ENCODE peak calls at places on chromosomes 6 and 20, in seven cellular contexts. V is HCT116, S is adrenal gland, U is pancreas, G is AG09309, P is fibroblast of pulmonary artery, R is AG10803. K is an unnamed sample.

GRCh38 chr6:98416027-98416426 is 418.3 kb upstream of the POU3F2 start:
- DNase-seq in V (no peak), S (no peak), U (no peak), G (no peak), P (no peak), R (no peak), K (no peak)

GRCh38 chr6:75327807-75328206 is 43.2 kb upstream of the TMEM30A start:
- DNase-seq in V (no peak), S (no peak), U (no peak), G (no peak), P (no peak), R (no peak), K (no peak)

GRCh38 chr6:11538049-11538798 is 675 bp downstream of the TMEM170B start:
- DNase-seq in V (no peak), S (peak), U (peak), G (no peak), P (no peak), R (no peak), K (no peak)

GRCh38 chr20:54665812-54666211 is 190.4 kb downstream of the DOK5 start:
- DNase-seq in V (no peak), S (no peak), U (no peak), G (no peak), P (no peak), R (no peak), K (no peak)

GRCh38 chr20:10524643-10525042 is 89.5 kb downstream of the SLX4IP start:
- DNase-seq in V (peak), S (no peak), U (no peak), G (no peak), P (peak), R (no peak), K (no peak)

GRCh38 chr20:37598101-37598530 is 70.4 kb upstream of the BLCAP start:
- DNase-seq in V (no peak), S (no peak), U (no peak), G (no peak), P (no peak), R (no peak), K (no peak)

GRCh38 chr6:13513606-13514502 is 26.5 kb upstream of the GFOD1 start:
- DNase-seq in V (no peak), S (no peak), U (no peak), G (no peak), P (no peak), R (peak), K (no peak)

GRCh38 chr6:75334266-75335040 is 49.9 kb upstream of the TMEM30A start:
- DNase-seq in V (no peak), S (no peak), U (no peak), G (peak), P (peak), R (peak), K (peak)

GRCh38 chr6:157954150-157955117 is 27.2 kb upstream of the SYNJ2 start:
- DNase-seq in V (no peak), S (no peak), U (peak), G (peak), P (peak), R (peak), K (peak)

GRCh38 chr20:18394363-18394762 is 72.5 kb downstream of the DZANK1 start:
- DNase-seq in V (no peak), S (no peak), U (no peak), G (no peak), P (no peak), R (no peak), K (no peak)

GRCh38 chr6:17251953-17252352 is 29.2 kb upstream of the RBM24 start:
- DNase-seq in V (no peak), S (no peak), U (no peak), G (no peak), P (no peak), R (no peak), K (no peak)

GRCh38 chr6:108287373-108287772 is 7.5 kb upstream of the AFG1L start:
- DNase-seq in V (no peak), S (no peak), U (no peak), G (no peak), P (no peak), R (no peak), K (no peak)

GRCh38 chr6:157990321-157991066 is 8.8 kb downstream of the SYNJ2 start:
- DNase-seq in V (no peak), S (no peak), U (no peak), G (no peak), P (no peak), R (no peak), K (no peak)

GRCh38 chr6:161850572-161850971 is 576.7 kb upstream of the AGPAT4 start:
- DNase-seq in V (no peak), S (no peak), U (no peak), G (no peak), P (no peak), R (no peak), K (no peak)

GRCh38 chr20:7926767-7927166 is 13.5 kb downstream of the HAO1 start:
- DNase-seq in V (peak), S (no peak), U (no peak), G (peak), P (peak), R (peak), K (peak)

GRCh38 chr6:4489538-4489937 is 286.7 kb upstream of the CDYL start:
- DNase-seq in V (no peak), S (no peak), U (no peak), G (no peak), P (no peak), R (no peak), K (peak)

GRCh38 chr6:114936060-114936459 is 593.2 kb upstream of the HS3ST5 start:
- DNase-seq in V (no peak), S (no peak), U (no peak), G (no peak), P (no peak), R (no peak), K (no peak)

GRCh38 chr6:162857321-162857720 is 129.5 kb downstream of the PACRG start:
- DNase-seq in V (no peak), S (no peak), U (no peak), G (no peak), P (no peak), R (no peak), K (no peak)

GRCh38 chr6:52000064-52000463 is 87.3 kb downstream of the PKHD1 start:
- DNase-seq in V (no peak), S (no peak), U (no peak), G (no peak), P (no peak), R (no peak), K (no peak)

DNA sequence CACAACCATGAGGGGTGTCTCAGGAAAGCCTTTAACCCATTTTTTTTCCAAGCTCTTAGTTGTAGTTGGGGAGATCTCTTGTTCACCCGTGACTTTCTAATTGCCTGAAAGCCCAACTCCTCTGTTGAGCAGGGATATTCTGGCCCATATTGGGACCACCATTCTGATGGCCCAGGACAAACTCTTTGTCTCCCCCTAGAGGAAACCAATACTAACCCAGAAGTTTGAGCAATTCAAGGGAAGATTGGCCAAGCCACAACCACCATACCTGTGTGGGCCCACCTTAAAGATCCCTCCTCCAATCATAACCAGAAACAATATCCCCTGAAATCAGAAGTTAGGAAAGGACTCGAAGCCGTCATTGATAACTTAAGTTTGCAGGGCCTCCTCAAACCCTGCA is 132.6 kb downstream of the THBS2 start:
- DNase-seq in V (no peak), S (no peak), U (no peak), G (no peak), P (no peak), R (no peak), K (no peak)
- TF ChIP-seq CTCF in V (peak), S (no peak), U (no peak), G (no peak), P (no peak), R (no peak), K (peak)

GRCh38 chr6:106124437-106125423 is 38.6 kb downstream of the PRDM1 start:
- DNase-seq in V (no peak), S (no peak), U (no peak), G (no peak), P (no peak), R (no peak), K (no peak)

GRCh38 chr6:106122941-106123337 is 36.8 kb downstream of the PRDM1 start:
- DNase-seq in V (no peak), S (no peak), U (no peak), G (no peak), P (no peak), R (no peak), K (no peak)

GRCh38 chr6:106122306-106122940 is 36.3 kb downstream of the PRDM1 start:
- DNase-seq in V (no peak), S (no peak), U (no peak), G (no peak), P (no peak), R (no peak), K (no peak)

GRCh38 chr6:106125925-106126435 is 39.8 kb downstream of the PRDM1 start:
- DNase-seq in V (no peak), S (no peak), U (no peak), G (no peak), P (no peak), R (no peak), K (no peak)

GRCh38 chr6:106124015-106124414 is 37.9 kb downstream of the PRDM1 start:
- DNase-seq in V (no peak), S (no peak), U (no peak), G (no peak), P (no peak), R (no peak), K (no peak)
- H3K4me3 ChIP-seq in V (no peak), S (no peak), U (no peak), G (no peak), P (no peak), R (no peak), K (no peak)

GRCh38 chr6:44254201-44254956 is 2.9 kb downstream of the SLC35B2 start:
- DNase-seq in V (no peak), S (no peak), U (peak), G (no peak), P (no peak), R (no peak), K (no peak)

GRCh38 chr6:44254957-44255808 is 2.1 kb downstream of the SLC35B2 start:
- DNase-seq in V (no peak), S (no peak), U (peak), G (no peak), P (no peak), R (no peak), K (no peak)

GRCh38 chr6:44255848-44256247 is 1.5 kb downstream of the SLC35B2 start:
- DNase-seq in V (no peak), S (no peak), U (no peak), G (no peak), P (no peak), R (no peak), K (no peak)

GRCh38 chr6:44251576-44252524 is 4.9 kb downstream of the HSP90AB1 start:
- DNase-seq in V (no peak), S (no peak), U (peak), G (no peak), P (no peak), R (no peak), K (no peak)

GRCh38 chr6:44253307-44254101 is 3.8 kb downstream of the SLC35B2 start:
- DNase-seq in V (no peak), S (peak), U (peak), G (no peak), P (peak), R (no peak), K (peak)
- TF ChIP-seq CTCF in V (peak), S (peak), U (peak), G (peak), P (peak), R (peak), K (peak)

GRCh38 chr6:38262609-38263008 is 377.1 kb downstream of the BTBD9 start:
- DNase-seq in V (no peak), S (no peak), U (no peak), G (no peak), P (no peak), R (peak), K (no peak)
- H3K4me3 ChIP-seq in V (no peak), S (no peak), U (no peak), G (no peak), P (no peak), R (no peak), K (no peak)

GRCh38 chr6:129894904-129895303 is 33.8 kb upstream of the TMEM244 start:
- DNase-seq in V (no peak), S (no peak), U (no peak), G (no peak), P (no peak), R (peak), K (peak)

GRCh38 chr6:129895692-129896091 is 34.6 kb upstream of the TMEM244 start:
- DNase-seq in V (no peak), S (no peak), U (no peak), G (no peak), P (no peak), R (peak), K (peak)

GRCh38 chr6:129890164-129890563 is 29.0 kb upstream of the TMEM244 start:
- DNase-seq in V (no peak), S (no peak), U (no peak), G (no peak), P (peak), R (peak), K (peak)

GRCh38 chr6:129890701-129891100 is 29.6 kb upstream of the TMEM244 start:
- DNase-seq in V (no peak), S (no peak), U (no peak), G (no peak), P (no peak), R (no peak), K (no peak)

GRCh38 chr6:129893513-129894098 is 32.5 kb upstream of the TMEM244 start:
- DNase-seq in V (no peak), S (no peak), U (no peak), G (no peak), P (peak), R (peak), K (peak)
- TF ChIP-seq CTCF in V (peak), S (peak), U (no peak), G (peak), P (peak), R (peak), K (peak)

DNA sequence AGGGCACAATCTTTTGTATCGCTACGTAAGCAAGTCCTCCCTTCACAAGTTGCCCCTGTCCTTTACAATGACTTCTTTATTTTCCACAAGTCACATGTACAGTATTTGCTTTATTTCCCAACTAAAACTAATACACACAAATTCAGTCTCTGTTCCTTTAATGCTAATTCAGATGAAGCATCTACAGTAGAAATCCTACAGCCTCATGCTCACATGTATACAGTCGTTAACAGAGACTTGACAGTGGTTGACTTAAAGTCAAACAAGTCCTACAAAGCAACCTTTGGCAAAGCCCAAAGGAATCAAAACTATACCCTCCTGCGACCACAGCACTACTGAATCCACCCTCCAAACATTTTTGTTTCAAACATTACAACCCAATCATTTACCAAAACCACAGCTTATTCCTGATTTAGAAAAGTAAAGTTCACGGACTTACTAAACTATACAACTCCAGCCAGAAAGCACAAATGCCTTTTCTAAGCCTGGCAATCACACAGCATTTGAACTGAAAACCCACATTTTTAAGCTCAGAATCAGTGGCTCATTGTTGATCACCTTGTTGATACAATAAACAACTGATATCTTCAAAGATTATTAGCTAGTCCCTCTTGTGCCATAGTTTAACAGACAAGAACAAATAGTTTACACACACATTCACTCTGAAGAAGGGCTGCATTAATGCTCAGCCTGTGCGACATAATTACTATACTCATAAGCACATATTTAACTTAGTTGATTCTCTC is 70.8 kb upstream of the NHSL1 start:
- DNase-seq in V (no peak), S (no peak), U (no peak), G (no peak), P (no peak), R (no peak), K (no peak)
- H3K4me3 ChIP-seq in V (no peak), S (no peak), U (peak), G (no peak), P (no peak), R (no peak), K (no peak)

DNA sequence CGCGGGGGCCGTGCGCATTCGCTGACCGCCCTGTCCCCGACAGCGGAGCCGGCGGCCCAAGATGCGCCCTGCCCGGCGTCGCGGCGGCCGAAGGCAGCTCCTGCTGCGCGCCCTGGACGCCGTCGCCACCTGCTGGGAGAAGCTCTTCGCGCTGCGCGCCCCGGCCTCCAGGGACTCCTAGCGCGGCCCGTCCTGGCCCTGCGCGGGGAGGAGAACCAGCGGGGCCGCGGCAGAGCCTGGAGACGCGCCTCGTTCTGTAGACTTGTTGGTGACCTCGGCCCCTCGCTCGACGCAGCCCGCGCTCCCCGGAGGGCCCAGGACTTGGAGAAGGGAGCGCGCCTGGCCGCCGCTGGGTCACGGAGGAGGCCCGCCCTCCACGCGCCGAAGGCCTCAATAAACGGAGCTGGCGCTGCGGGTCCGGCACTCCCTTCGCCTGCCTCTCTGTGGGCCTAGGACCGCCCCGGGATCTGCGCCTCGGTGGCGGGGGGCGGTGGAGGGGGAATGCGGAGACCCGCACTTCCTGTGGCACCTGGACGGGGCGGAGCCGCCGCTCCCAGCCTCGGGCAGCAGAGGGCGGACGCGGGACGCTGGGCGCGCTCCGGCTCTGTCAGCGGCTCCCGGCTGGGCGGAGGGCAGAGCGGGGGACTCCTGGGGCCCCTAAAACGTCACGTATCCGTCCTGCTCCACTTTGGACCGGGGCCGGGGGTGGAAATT is 2.8 kb downstream of the C20orf204 start:
- DNase-seq in V (peak), S (peak), U (peak), G (no peak), P (peak), R (peak), K (peak)
- TF ChIP-seq CTCF in V (peak), S (peak), U (peak), G (peak), P (peak), R (peak), K (peak)

GRCh38 chr6:168022488-168023321 is 25.2 kb downstream of the KIF25 start:
- DNase-seq in V (no peak), S (no peak), U (no peak), G (no peak), P (no peak), R (no peak), K (no peak)
- H3K4me3 ChIP-seq in V (no peak), S (no peak), U (no peak), G (no peak), P (no peak), R (no peak), K (no peak)

GRCh38 chr20:41746635-41747034 is 128.5 kb upstream of the CHD6 start:
- DNase-seq in V (no peak), S (no peak), U (no peak), G (no peak), P (no peak), R (no peak), K (no peak)
- TF ChIP-seq CTCF in V (no peak), S (no peak), U (no peak), G (no peak), P (no peak), R (peak), K (no peak)

GRCh38 chr6:165988306-165988756 is 179.3 kb downstream of the TBXT start:
- DNase-seq in V (no peak), S (no peak), U (no peak), G (no peak), P (no peak), R (no peak), K (no peak)
- H3K4me3 ChIP-seq in V (no peak), S (no peak), U (peak), G (peak), P (peak), R (peak), K (peak)

K was measured in fibroblast of villous mesenchyme.